ENCODE peak calls at places on chromosomes 3 and 15, in ten cellular contexts. T is dorsolateral prefrontal cortex, N is pons, Q is HCT116, G is progenitor cell of endocrine pancreas, P is amygdala, U is T-helper 17 cell, D is GDM1, J is T-cell, R is C1 segment of cervical spinal cord. E is an unnamed sample.

GRCh38 chr3:190306513-190307163 is 15.6 kb downstream of the CLDN1 start:
- DNase-seq in T (no peak), N (no peak), Q (no peak), G (no peak), P (no peak), U (no peak), D (no peak), J (no peak), R (no peak), E (no peak)

GRCh38 chr3:30342319-30343060 is 263.9 kb upstream of the TGFBR2 start:
- DNase-seq in T (no peak), N (peak; percentile 34), Q (peak; percentile 89), G (no peak), P (no peak), U (no peak), D (no peak), J (no peak), R (no peak), E (no peak)

GRCh38 chr3:194274424-194275085 is 76.6 kb downstream of the CPN2 start:
- DNase-seq in T (no peak), N (no peak), Q (peak; percentile 71), G (no peak), P (no peak), U (no peak), D (no peak), J (no peak), R (no peak), E (no peak)

GRCh38 chr3:107662109-107662477 is 139.3 kb downstream of the BBX start:
- DNase-seq in T (no peak), N (peak; percentile 56), Q (no peak), G (no peak), P (peak; percentile 16), U (no peak), D (no peak), J (no peak), R (no peak), E (no peak)

GRCh38 chr3:126550488-126551051 is 8.2 kb downstream of the C3orf22 start:
- DNase-seq in T (no peak), N (no peak), Q (no peak), G (peak; percentile 7), P (no peak), U (no peak), D (no peak), J (no peak), R (no peak), E (no peak)

GRCh38 chr15:85964471-85964870 is 115.2 kb upstream of the AGBL1 start:
- DNase-seq in T (no peak), N (no peak), Q (no peak), G (no peak), P (no peak), U (no peak), D (no peak), J (no peak), R (no peak), E (no peak)

GRCh38 chr15:62639906-62640605 is 402.5 kb upstream of the TPM1 start:
- DNase-seq in T (no peak), N (no peak), Q (no peak), G (no peak), P (no peak), U (no peak), D (no peak), J (no peak), R (no peak), E (no peak)

GRCh38 chr15:59278120-59278519 is 71.5 kb downstream of the LDHAL6B start:
- DNase-seq in T (no peak), N (peak; percentile 95), Q (no peak), G (no peak), P (peak; percentile 39), U (no peak), D (no peak), J (no peak), R (no peak), E (no peak)

GRCh38 chr3:100254168-100254777 is 6.5 kb upstream of the TBC1D23 start:
- DNase-seq in T (peak; percentile 16), N (peak; percentile 72), Q (peak; percentile 73), G (peak; percentile 22), P (peak; percentile 57), U (no peak), D (peak; percentile 42), J (peak; percentile 15), R (peak; percentile 2), E (no peak)

GRCh38 chr3:128398586-128398985 is 68.1 kb downstream of the DNAJB8 start:
- DNase-seq in T (no peak), N (no peak), Q (no peak), G (no peak), P (no peak), U (no peak), D (no peak), J (no peak), R (no peak), E (no peak)

GRCh38 chr3:121629601-121630000 is 31.1 kb downstream of the HCLS1 start:
- DNase-seq in T (no peak), N (no peak), Q (no peak), G (no peak), P (no peak), U (no peak), D (no peak), J (no peak), R (no peak), E (no peak)

GRCh38 chr15:53580371-53580770 is 179.1 kb downstream of the WDR72 start:
- DNase-seq in T (no peak), N (no peak), Q (no peak), G (no peak), P (peak; percentile 10), U (no peak), D (no peak), J (no peak), R (peak; percentile 0), E (no peak)

GRCh38 chr15:74631935-74632560 is 16.4 kb downstream of the CLK3 start:
- DNase-seq in T (peak; percentile 68), N (peak; percentile 55), Q (no peak), G (peak; percentile 55), P (peak; percentile 73), U (peak; percentile 47), D (peak; percentile 27), J (peak; percentile 54), R (peak; percentile 42), E (peak; percentile 18)

GRCh38 chr15:96870510-96871039 is 540.1 kb downstream of the NR2F2 start:
- DNase-seq in T (no peak), N (no peak), Q (no peak), G (no peak), P (no peak), U (no peak), D (no peak), J (no peak), R (no peak), E (no peak)

GRCh38 chr15:65028338-65028737 is 1.1 kb downstream of the MTFMT start:
- DNase-seq in T (no peak), N (no peak), Q (no peak), G (no peak), P (no peak), U (no peak), D (no peak), J (no peak), R (no peak), E (no peak)

GRCh38 chr3:33131328-33132018 is 17.7 kb downstream of the CRTAP start:
- DNase-seq in T (peak; percentile 56), N (peak; percentile 84), Q (peak; percentile 44), G (peak; percentile 33), P (peak; percentile 80), U (peak; percentile 15), D (peak; percentile 51), J (no peak), R (no peak), E (peak; percentile 35)

GRCh38 chr3:29488922-29489321 is 208.1 kb downstream of the RBMS3 start:
- DNase-seq in T (no peak), N (no peak), Q (no peak), G (no peak), P (no peak), U (no peak), D (no peak), J (no peak), R (no peak), E (no peak)

GRCh38 chr3:45830121-45830520 is 11.8 kb downstream of the LZTFL1 start:
- DNase-seq in T (no peak), N (no peak), Q (no peak), G (no peak), P (no peak), U (no peak), D (no peak), J (no peak), R (no peak), E (no peak)

GRCh38 chr15:100880139-100880896 is 687 bp downstream of the ALDH1A3 start:
- DNase-seq in T (no peak), N (no peak), Q (no peak), G (no peak), P (no peak), U (no peak), D (no peak), J (no peak), R (no peak), E (no peak)

GRCh38 chr3:193214445-193214844 is 26.6 kb upstream of the PLAAT1 start:
- DNase-seq in T (no peak), N (no peak), Q (no peak), G (no peak), P (no peak), U (no peak), D (no peak), J (no peak), R (no peak), E (no peak)

GRCh38 chr15:71686221-71687050 is 123.9 kb upstream of the NR2E3 start:
- DNase-seq in T (no peak), N (no peak), Q (no peak), G (no peak), P (no peak), U (no peak), D (no peak), J (no peak), R (no peak), E (no peak)

GRCh38 chr15:96340611-96341464 is 10.3 kb downstream of the NR2F2 start:
- DNase-seq in T (peak; percentile 48), N (no peak), Q (no peak), G (no peak), P (peak; percentile 51), U (no peak), D (no peak), J (no peak), R (peak; percentile 56), E (no peak)

GRCh38 chr15:83436513-83437158 is 10.5 kb upstream of the SH3GL3 start:
- DNase-seq in T (no peak), N (peak; percentile 78), Q (peak; percentile 33), G (no peak), P (peak; percentile 22), U (no peak), D (no peak), J (no peak), R (no peak), E (no peak)

GRCh38 chr15:36738817-36739216 is 159.4 kb downstream of the CDIN1 start:
- DNase-seq in T (no peak), N (no peak), Q (no peak), G (no peak), P (no peak), U (no peak), D (no peak), J (no peak), R (no peak), E (no peak)

GRCh38 chr15:48823237-48823636 is 12.4 kb upstream of the CEP152 start:
- DNase-seq in T (no peak), N (no peak), Q (no peak), G (no peak), P (no peak), U (no peak), D (no peak), J (no peak), R (no peak), E (no peak)

GRCh38 chr3:45567730-45568172 is 26.8 kb upstream of the LIMD1 start:
- DNase-seq in T (no peak), N (peak; percentile 79), Q (no peak), G (no peak), P (peak; percentile 25), U (no peak), D (peak; percentile 37), J (no peak), R (peak; percentile 28), E (no peak)

GRCh38 chr15:73631915-73632669 is 1.1 kb downstream of the NPTN start:
- DNase-seq in T (no peak), N (peak; percentile 39), Q (no peak), G (no peak), P (peak; percentile 23), U (no peak), D (no peak), J (no peak), R (peak; percentile 25), E (peak; percentile 28)

GRCh38 chr15:57288926-57289650 is 87.2 kb upstream of the CGNL1 start:
- DNase-seq in T (no peak), N (no peak), Q (no peak), G (no peak), P (no peak), U (no peak), D (no peak), J (no peak), R (no peak), E (no peak)

E was measured in anterior cingulate cortex.